ENCODE peak calls at places on chromosomes 1 and 21, in eight cellular contexts. One of them, this sample, is unnamed.

GRCh38 chr1:46174448-46175231 is at the start of gene TSPAN1:
- DNase-seq in sigmoid colon: peak; percentile 74
- DNase-seq in spleen: no peak
- DNase-seq in IMR-90: peak; percentile 45
- DNase-seq in right lobe of liver: no peak
- DNase-seq in HCT116: no peak
- DNase-seq in K562: no peak
- DNase-seq in stomach: peak; percentile 61
- DNase-seq in this sample: no peak

GRCh38 chr1:226443439-226443838 is 35.5 kb upstream of the PARP1 start:
- DNase-seq in IMR-90: peak; percentile 52
- DNase-seq in right lobe of liver: no peak
- DNase-seq in sigmoid colon: no peak
- DNase-seq in spleen: no peak
- DNase-seq in HCT116: peak; percentile 91
- DNase-seq in stomach: no peak
- DNase-seq in K562: no peak
- DNase-seq in this sample: no peak

GRCh38 chr1:53956308-53957168 is 10.4 kb downstream of the LRRC42 start:
- DNase-seq in K562: no peak
- DNase-seq in IMR-90: no peak
- DNase-seq in HCT116: no peak
- DNase-seq in spleen: no peak
- DNase-seq in stomach: no peak
- DNase-seq in sigmoid colon: no peak
- DNase-seq in right lobe of liver: no peak
- DNase-seq in this sample: no peak

GRCh38 chr1:116738673-116739370 is 15.4 kb upstream of the CD2 start:
- DNase-seq in HCT116: no peak
- DNase-seq in K562: no peak
- DNase-seq in IMR-90: no peak
- DNase-seq in spleen: peak; percentile 66
- DNase-seq in right lobe of liver: no peak
- DNase-seq in sigmoid colon: no peak
- DNase-seq in stomach: no peak
- DNase-seq in this sample: no peak

GRCh38 chr1:111199881-111200801 is at the start of gene DENND2D:
- DNase-seq in K562: no peak
- DNase-seq in right lobe of liver: peak; percentile 40
- DNase-seq in sigmoid colon: peak; percentile 74
- DNase-seq in IMR-90: no peak
- DNase-seq in HCT116: no peak
- DNase-seq in stomach: peak; percentile 88
- DNase-seq in spleen: peak; percentile 86
- DNase-seq in this sample: peak; percentile 56

GRCh38 chr1:11908139-11909021 is 17.8 kb downstream of the KIAA2013 start:
- DNase-seq in IMR-90: peak; percentile 100
- DNase-seq in sigmoid colon: peak; percentile 94
- DNase-seq in K562: peak; percentile 98
- DNase-seq in right lobe of liver: peak; percentile 81
- DNase-seq in stomach: peak; percentile 92
- DNase-seq in HCT116: peak; percentile 99
- DNase-seq in spleen: peak; percentile 94
- DNase-seq in this sample: peak; percentile 87

GRCh38 chr1:60055336-60055735 is 18.2 kb downstream of the C1orf87 start:
- DNase-seq in right lobe of liver: no peak
- DNase-seq in HCT116: no peak
- DNase-seq in IMR-90: peak; percentile 1
- DNase-seq in stomach: no peak
- DNase-seq in sigmoid colon: no peak
- DNase-seq in spleen: no peak
- DNase-seq in K562: no peak
- DNase-seq in this sample: no peak

GRCh38 chr1:203643213-203644045 is 16.8 kb downstream of the ATP2B4 start:
- DNase-seq in K562: no peak
- DNase-seq in IMR-90: peak; percentile 82
- DNase-seq in spleen: no peak
- DNase-seq in sigmoid colon: no peak
- DNase-seq in HCT116: no peak
- DNase-seq in stomach: no peak
- DNase-seq in right lobe of liver: no peak
- DNase-seq in this sample: no peak

GRCh38 chr1:156191292-156191954 is 2.5 kb upstream of the SLC25A44 start:
- DNase-seq in right lobe of liver: no peak
- DNase-seq in sigmoid colon: no peak
- DNase-seq in HCT116: no peak
- DNase-seq in spleen: no peak
- DNase-seq in IMR-90: no peak
- DNase-seq in stomach: no peak
- DNase-seq in K562: no peak
- DNase-seq in this sample: no peak

GRCh38 chr1:41380979-41381690 is 19.9 kb downstream of the FOXO6 start:
- DNase-seq in right lobe of liver: peak; percentile 39
- DNase-seq in spleen: no peak
- DNase-seq in HCT116: peak; percentile 18
- DNase-seq in sigmoid colon: peak; percentile 90
- DNase-seq in IMR-90: no peak
- DNase-seq in K562: peak; percentile 28
- DNase-seq in stomach: peak; percentile 69
- DNase-seq in this sample: no peak
- TF ChIP-seq POLR2A in right lobe of liver: no peak
- TF ChIP-seq POLR2A in spleen: no peak
- TF ChIP-seq POLR2A in HCT116: no peak
- TF ChIP-seq POLR2A in sigmoid colon: no peak
- TF ChIP-seq POLR2A in IMR-90: no peak
- TF ChIP-seq POLR2A in K562: no peak
- TF ChIP-seq POLR2A in stomach: no peak
- TF ChIP-seq POLR2A in this sample: no peak

GRCh38 chr1:61080408-61081134 is 1.8 kb upstream of the NFIA start:
- DNase-seq in right lobe of liver: no peak
- DNase-seq in spleen: no peak
- DNase-seq in K562: no peak
- DNase-seq in sigmoid colon: no peak
- DNase-seq in IMR-90: no peak
- DNase-seq in stomach: no peak
- DNase-seq in HCT116: no peak
- DNase-seq in this sample: no peak
- H3K4me1 ChIP-seq in right lobe of liver: peaks cover 7% of the 10 kb centered on the region
- H3K4me1 ChIP-seq in spleen: peaks cover 41% of the 10 kb centered on the region
- H3K4me1 ChIP-seq in K562: peaks cover 15% of the 10 kb centered on the region
- H3K4me1 ChIP-seq in sigmoid colon: no peaks in the 10 kb centered on the region
- H3K4me1 ChIP-seq in IMR-90: no peaks in the 10 kb centered on the region
- H3K4me1 ChIP-seq in stomach: peaks cover 39% of the 10 kb centered on the region
- H3K4me1 ChIP-seq in HCT116: peaks cover 39% of the 10 kb centered on the region
- H3K4me1 ChIP-seq in this sample: peaks cover 43% of the 10 kb centered on the region

DNA sequence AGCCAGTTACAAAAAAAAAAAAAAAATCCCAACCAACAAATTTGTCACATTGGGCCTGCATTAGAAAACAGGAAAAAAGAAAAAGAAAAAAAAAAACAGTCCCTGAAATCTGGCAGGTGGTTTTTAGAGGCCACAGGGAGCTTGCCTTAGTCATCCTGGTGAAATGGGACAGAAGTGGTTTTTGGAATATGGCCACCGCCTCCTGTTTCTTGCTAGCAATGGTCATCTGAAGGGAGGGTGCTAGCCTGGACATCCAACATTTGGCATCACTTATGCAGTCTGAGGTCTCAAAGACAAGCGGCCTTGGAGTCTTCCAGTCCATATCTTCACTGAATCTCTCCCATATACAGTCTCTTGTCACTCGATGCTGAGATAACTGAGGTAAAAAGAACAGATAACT is 20.1 kb upstream of the NKAIN1 start:
- DNase-seq in sigmoid colon: no peak
- DNase-seq in stomach: no peak
- DNase-seq in spleen: no peak
- DNase-seq in K562: no peak
- DNase-seq in IMR-90: no peak
- DNase-seq in right lobe of liver: no peak
- DNase-seq in HCT116: no peak
- DNase-seq in this sample: no peak
- H3K36me3 ChIP-seq in sigmoid colon: peaks cover 67% of the 10 kb centered on the region
- H3K36me3 ChIP-seq in stomach: peaks cover 83% of the 10 kb centered on the region
- H3K36me3 ChIP-seq in spleen: peaks cover 52% of the 10 kb centered on the region
- H3K36me3 ChIP-seq in K562: peaks cover 70% of the 10 kb centered on the region
- H3K36me3 ChIP-seq in IMR-90: peaks cover 24% of the 10 kb centered on the region
- H3K36me3 ChIP-seq in right lobe of liver: peaks cover 42% of the 10 kb centered on the region
- H3K36me3 ChIP-seq in HCT116: peaks cover 30% of the 10 kb centered on the region
- H3K36me3 ChIP-seq in this sample: peaks cover 80% of the 10 kb centered on the region

DNA sequence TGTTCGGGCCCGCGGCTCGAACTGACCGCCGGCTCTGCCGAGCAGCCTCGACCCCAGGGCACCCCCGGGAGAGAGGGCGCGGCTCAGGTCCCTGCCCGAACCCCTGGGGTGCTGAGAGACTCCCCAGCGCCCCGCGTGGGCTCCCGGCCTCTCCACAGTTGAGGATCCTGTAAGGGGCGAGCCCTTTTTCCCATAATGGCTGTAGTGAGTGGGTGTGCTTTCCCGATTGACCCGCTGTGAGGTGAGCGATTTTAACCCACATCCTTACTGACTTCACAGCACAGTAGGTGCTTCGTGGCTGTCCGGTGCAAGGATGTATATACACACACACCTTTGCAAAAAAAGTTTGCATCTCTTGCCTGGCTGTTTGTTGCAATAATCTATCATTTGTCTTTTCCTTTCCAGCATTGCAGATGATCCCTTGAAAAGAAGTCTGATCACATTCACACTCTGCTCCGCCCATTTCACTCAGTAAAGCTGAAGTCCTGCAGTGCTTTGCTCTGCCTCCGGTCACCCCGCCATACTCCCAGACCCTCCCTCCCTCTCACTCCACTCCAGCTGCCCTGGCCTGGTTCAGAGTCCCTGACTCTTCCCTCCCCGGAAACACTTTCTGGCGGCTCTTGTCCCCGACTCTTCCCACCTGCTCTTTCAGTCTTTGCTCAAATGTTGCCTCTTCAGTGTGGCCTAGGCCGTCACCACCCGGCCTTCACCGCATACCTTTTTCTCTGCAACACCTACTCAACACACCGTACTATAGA is 955 bp upstream of the UBE2G2 start:
- DNase-seq in stomach: no peak
- DNase-seq in IMR-90: no peak
- DNase-seq in K562: peak; percentile 74
- DNase-seq in sigmoid colon: no peak
- DNase-seq in spleen: no peak
- DNase-seq in right lobe of liver: no peak
- DNase-seq in HCT116: no peak
- DNase-seq in this sample: no peak
- TF ChIP-seq POLR2A in stomach: no peak
- TF ChIP-seq POLR2A in IMR-90: no peak
- TF ChIP-seq POLR2A in K562: peak; percentile 27
- TF ChIP-seq POLR2A in sigmoid colon: no peak
- TF ChIP-seq POLR2A in spleen: no peak
- TF ChIP-seq POLR2A in right lobe of liver: no peak
- TF ChIP-seq POLR2A in HCT116: no peak
- TF ChIP-seq POLR2A in this sample: no peak

DNA sequence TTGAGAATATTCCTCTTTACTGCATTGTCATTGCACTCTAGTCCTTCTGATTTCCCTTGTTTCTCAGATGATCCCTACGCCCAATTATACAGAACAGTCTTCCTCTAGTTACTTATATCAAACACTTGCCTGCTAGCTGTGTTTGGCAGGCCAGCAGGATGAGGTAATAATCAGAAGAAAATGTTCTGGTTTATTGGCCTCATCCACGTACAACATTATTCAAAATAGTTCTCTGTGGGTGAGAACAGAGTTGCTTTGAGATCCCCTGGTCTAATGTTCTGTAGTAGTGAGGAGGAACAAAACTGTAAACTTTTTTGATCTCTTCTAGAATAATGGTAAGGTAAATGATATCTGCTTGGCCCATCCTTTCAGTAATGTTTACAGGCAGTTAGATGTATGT is 22.3 kb upstream of the C1orf105 start:
- DNase-seq in sigmoid colon: peak; percentile 76
- DNase-seq in spleen: no peak
- DNase-seq in stomach: no peak
- DNase-seq in K562: no peak
- DNase-seq in right lobe of liver: no peak
- DNase-seq in HCT116: no peak
- DNase-seq in IMR-90: peak; percentile 18
- DNase-seq in this sample: no peak
- H3K4me1 ChIP-seq in sigmoid colon: no peaks in the 10 kb centered on the region
- H3K4me1 ChIP-seq in spleen: peaks cover 25% of the 10 kb centered on the region
- H3K4me1 ChIP-seq in stomach: peaks cover 7% of the 10 kb centered on the region
- H3K4me1 ChIP-seq in K562: no peaks in the 10 kb centered on the region
- H3K4me1 ChIP-seq in right lobe of liver: no peaks in the 10 kb centered on the region
- H3K4me1 ChIP-seq in HCT116: peaks cover 5% of the 10 kb centered on the region
- H3K4me1 ChIP-seq in IMR-90: peaks cover 4% of the 10 kb centered on the region
- H3K4me1 ChIP-seq in this sample: peaks cover 43% of the 10 kb centered on the region